ENCODE peak calls at places on chromosomes 16 and 17, in four cellular contexts. T is A549, Y is thoracic aorta, Q is mammary epithelial cell. L is an unnamed sample.

GRCh38 chr17:80899402-80900268 is 92.0 kb upstream of the CHMP6 start:
- DNase-seq in T (peak; percentile 60), Y (no peak), Q (peak; percentile 12), L (peak; percentile 69)

GRCh38 chr16:68749424-68749823 is 12.3 kb downstream of the CDH1 start:
- DNase-seq in T (peak; percentile 35), Q (no peak), Y (no peak), L (no peak)

GRCh38 chr17:44097110-44097810 is 26.2 kb downstream of the HDAC5 start:
- DNase-seq in T (peak; percentile 55), Y (no peak), Q (no peak), L (no peak)

GRCh38 chr17:39676198-39676819 is 8.1 kb downstream of the PNMT start:
- DNase-seq in Y (peak; percentile 73), Q (no peak), T (peak; percentile 51), L (peak; percentile 89)

GRCh38 chr16:89669755-89670154 is 12.1 kb downstream of the SPATA33 start:
- DNase-seq in Q (no peak), T (no peak), Y (no peak), L (no peak)

GRCh38 chr17:62628845-62629555 is 1.5 kb downstream of the MRC2 start:
- DNase-seq in T (no peak), Q (peak; percentile 39), Y (no peak), L (no peak)

GRCh38 chr17:78798695-78799559 is 16.9 kb upstream of the CYTH1 start:
- DNase-seq in Y (no peak), T (peak; percentile 45), Q (peak; percentile 37), L (peak; percentile 45)

GRCh38 chr17:64264891-64265290 is 1.8 kb upstream of the TEX2 start:
- DNase-seq in T (no peak), Y (no peak), Q (peak; percentile 73), L (no peak)

GRCh38 chr16:17921357-17921978 is 415.1 kb downstream of the NPIPA8 start:
- DNase-seq in Y (no peak), Q (peak; percentile 21), T (peak; percentile 14), L (peak; percentile 47)

GRCh38 chr16:78985736-78986605 is 614.6 kb downstream of the MAF start:
- DNase-seq in T (no peak), Q (no peak), Y (no peak), L (no peak)

GRCh38 chr17:47605006-47605405 is 44.7 kb upstream of the KPNB1 start:
- DNase-seq in Q (no peak), T (no peak), Y (no peak), L (no peak)

GRCh38 chr17:10713336-10713735 is 15.9 kb downstream of the ADPRM start:
- DNase-seq in Y (no peak), Q (no peak), T (no peak), L (no peak)

GRCh38 chr17:36920032-36921000 is 17.0 kb upstream of the LHX1 start:
- DNase-seq in Q (no peak), Y (no peak), T (peak; percentile 84), L (no peak)

GRCh38 chr17:17509601-17510425 is 13.6 kb upstream of the RASD1 start:
- DNase-seq in T (no peak), Q (no peak), Y (no peak), L (peak; percentile 33)

GRCh38 chr16:57686577-57686976 is 8.0 kb upstream of the DRC7 start:
- DNase-seq in Y (no peak), Q (no peak), T (peak; percentile 70), L (no peak)

GRCh38 chr17:59311051-59311468 is 20.4 kb upstream of the YPEL2 start:
- DNase-seq in Y (no peak), T (peak; percentile 71), Q (peak; percentile 37), L (no peak)

GRCh38 chr16:68752602-68753001 is 15.5 kb downstream of the CDH1 start:
- DNase-seq in T (peak; percentile 66), Q (no peak), Y (no peak), L (no peak)

GRCh38 chr16:8677481-8677880 is 3.1 kb downstream of the ABAT start:
- DNase-seq in Y (no peak), T (no peak), Q (peak; percentile 71), L (no peak)

GRCh38 chr16:66988197-66988788 is at the start of gene CES4A:
- DNase-seq in Q (peak; percentile 78), Y (no peak), T (no peak), L (no peak)

GRCh38 chr17:27538156-27538955 is 82.1 kb downstream of the KSR1 start:
- DNase-seq in T (no peak), Y (no peak), Q (no peak), L (no peak)

GRCh38 chr16:29821663-29822115 is 1.4 kb downstream of the MVP start:
- DNase-seq in T (peak; percentile 64), Y (no peak), Q (peak; percentile 68), L (peak; percentile 62)

GRCh38 chr16:62022688-62023087 is 13.6 kb downstream of the CDH8 start:
- DNase-seq in Y (no peak), Q (no peak), T (no peak), L (no peak)

GRCh38 chr17:74920306-74920620 is 2.8 kb downstream of the USH1G start:
- DNase-seq in Y (no peak), Q (no peak), T (no peak), L (no peak)

GRCh38 chr17:80511222-80512180 is 33.1 kb upstream of the RPTOR start:
- DNase-seq in T (no peak), Y (no peak), Q (no peak), L (no peak)

GRCh38 chr17:66260265-66260664 is 31.1 kb upstream of the APOH start:
- DNase-seq in Y (no peak), Q (no peak), T (no peak), L (no peak)

GRCh38 chr16:55152875-55153390 is 171.1 kb upstream of the IRX6 start:
- DNase-seq in Y (no peak), T (no peak), Q (no peak), L (no peak)

GRCh38 chr16:87076950-87077749 is 240.0 kb downstream of the C16orf95 start:
- DNase-seq in T (peak; percentile 79), Q (peak; percentile 60), Y (no peak), L (peak; percentile 70)
- TF ChIP-seq CTCF in T (peak; percentile 61), Q (peak; percentile 89), Y (peak; percentile 54), L (peak; percentile 58)

GRCh38 chr17:5815396-5815795 is 231.1 kb upstream of the NLRP1 start:
- DNase-seq in Y (no peak), Q (no peak), T (no peak), L (no peak)
- H3K27ac ChIP-seq in Y (no peak overlapping the region), Q (no peak overlapping the region), T (no peak overlapping the region), L (no peak overlapping the region)

GRCh38 chr17:16406742-16407674 is 8.4 kb upstream of the TRPV2 start:
- DNase-seq in Q (no peak), Y (no peak), T (peak; percentile 64), L (peak; percentile 61)
- H3K4me3 ChIP-seq in Q (peak overlapping the region; percentile 37), Y (peak overlapping the region; percentile 74), T (peak overlapping the region; percentile 72), L (peak overlapping the region; percentile 63)

GRCh38 chr16:21646091-21646490 is 6.3 kb downstream of the IGSF6 start:
- DNase-seq in Q (no peak), Y (no peak), T (no peak), L (no peak)
- TF ChIP-seq CTCF in Q (no peak), Y (no peak), T (no peak), L (no peak)

GRCh38 chr17:73286863-73287296 is 24.9 kb downstream of the CDC42EP4 start:
- DNase-seq in Y (no peak), Q (peak; percentile 68), T (no peak), L (no peak)
- H3K27ac ChIP-seq in Y (peak overlapping the region; percentile 11), Q (no peak overlapping the region), T (peak overlapping the region; percentile 91), L (no peak overlapping the region)

GRCh38 chr16:70591609-70592008 is 54.8 kb upstream of the IL34 start:
- DNase-seq in Y (no peak), Q (no peak), T (no peak), L (no peak)

GRCh38 chr16:70592106-70592571 is 54.2 kb upstream of the IL34 start:
- DNase-seq in T (no peak), Y (no peak), Q (no peak), L (no peak)

GRCh38 chr16:70588565-70588964 is 57.8 kb upstream of the IL34 start:
- DNase-seq in Q (peak; percentile 41), Y (no peak), T (no peak), L (no peak)

GRCh38 chr16:70590722-70591438 is 55.5 kb upstream of the IL34 start:
- DNase-seq in Y (no peak), T (no peak), Q (no peak), L (no peak)

DNA sequence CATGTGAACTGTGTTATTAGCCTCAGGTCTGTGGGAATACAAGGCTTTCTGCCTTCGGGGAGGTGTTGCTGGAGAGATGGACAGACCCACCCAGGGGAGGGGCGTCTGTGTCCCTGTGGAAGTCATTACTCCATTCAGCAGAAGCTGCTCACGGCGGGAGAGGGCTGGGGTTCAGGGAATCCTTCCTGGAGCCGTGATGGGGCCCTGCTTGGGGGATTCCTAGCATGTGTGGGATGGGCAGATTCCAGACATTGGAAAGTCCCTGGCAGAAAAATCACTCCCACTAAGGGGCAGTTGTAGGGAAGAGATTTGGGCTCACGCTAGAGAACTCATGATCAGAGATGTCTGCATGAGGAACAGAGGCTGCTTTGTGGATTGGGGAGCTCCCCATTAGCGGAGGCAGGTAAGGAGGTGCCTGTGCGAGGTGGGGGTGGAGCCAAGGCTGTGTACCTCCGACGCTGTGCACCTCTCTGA is 56.3 kb upstream of the IL34 start:
- DNase-seq in T (peak; percentile 43), Y (no peak), Q (peak; percentile 58), L (no peak)
- H3K4me3 ChIP-seq in T (no peak overlapping the region), Y (peak overlapping the region; percentile 28), Q (no peak overlapping the region), L (no peak overlapping the region)

GRCh38 chr17:11981862-11982261 is 15.4 kb downstream of the ZNF18 start:
- DNase-seq in T (no peak), Y (no peak), Q (no peak), L (no peak)

GRCh38 chr17:11979795-11980194 is 17.5 kb downstream of the ZNF18 start:
- DNase-seq in Y (no peak), T (no peak), Q (no peak), L (no peak)

GRCh38 chr17:11986179-11986938 is 10.9 kb downstream of the ZNF18 start:
- DNase-seq in Y (no peak), Q (no peak), T (no peak), L (no peak)

GRCh38 chr17:11980813-11981212 is 16.5 kb downstream of the ZNF18 start:
- DNase-seq in Y (no peak), Q (no peak), T (no peak), L (no peak)
- TF ChIP-seq CTCF in Y (no peak), Q (peak; percentile 51), T (peak; percentile 15), L (no peak)

DNA sequence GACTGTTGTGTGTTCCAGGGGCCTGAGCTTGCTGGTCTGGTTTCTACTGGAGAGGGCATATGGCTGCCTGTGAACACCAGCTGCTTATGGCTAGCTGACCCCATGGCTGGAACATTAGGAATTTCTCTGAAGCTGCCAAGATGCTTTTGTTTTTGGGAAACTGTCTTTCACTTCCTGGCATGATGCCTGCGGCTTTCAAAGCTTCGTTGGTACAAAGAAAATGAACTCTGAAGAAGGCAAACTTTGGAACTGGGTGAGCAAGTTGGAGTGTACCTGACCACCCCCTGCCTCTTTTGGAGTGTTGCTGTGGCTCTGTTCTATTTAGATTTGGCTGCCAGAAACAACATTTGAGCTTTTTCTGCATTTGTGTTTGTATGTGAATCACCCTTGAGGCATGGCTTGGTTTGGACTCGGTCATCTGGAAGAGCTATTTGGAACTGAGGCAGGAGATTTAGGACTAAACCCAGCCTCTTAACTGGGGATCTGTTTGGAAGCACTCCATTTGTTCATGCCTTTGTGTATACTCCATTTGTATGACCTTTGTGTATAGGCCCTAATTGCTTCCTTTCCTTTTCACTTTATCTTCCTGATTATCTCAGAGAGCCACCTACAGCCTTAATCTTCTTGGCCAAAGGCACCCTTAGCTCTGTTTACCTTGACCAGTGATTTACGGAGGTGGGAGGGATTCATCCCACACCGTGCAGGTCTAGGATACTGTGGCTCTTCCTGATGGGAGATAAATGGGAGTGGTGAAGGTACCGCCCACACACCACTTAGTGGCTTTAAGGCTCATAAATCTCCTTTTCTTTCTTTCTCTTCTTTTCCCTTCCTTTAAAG is 7.2 kb upstream of the CPHXL start:
- DNase-seq in Y (no peak), Q (no peak), T (no peak), L (no peak)
- H3K27ac ChIP-seq in Y (peak overlapping the region; percentile 75), Q (no peak overlapping the region), T (no peak overlapping the region), L (peak overlapping the region; percentile 55)